ENCODE peak calls at places on chromosomes 2 and 18, in nine cellular contexts. C is ovary, J is suprapubic skin, G is uterus, B is A549, L is lower leg skin, T is esophagus muscularis mucosa, O is esophagus squamous epithelium, K is IMR-90. P is an unnamed sample.

GRCh38 chr18:12750076-12750707 is 47.4 kb downstream of the PSMG2 start:
- DNase-seq in C (no peak), J (no peak), G (no peak), B (no peak), L (no peak), T (no peak), O (no peak), K (no peak), P (no peak)

GRCh38 chr2:127570282-127571250 is 35.1 kb downstream of the MYO7B start:
- DNase-seq in C (no peak), J (no peak), G (no peak), B (no peak), L (no peak), T (no peak), O (no peak), K (peak), P (peak)

GRCh38 chr18:56869189-56869777 is 218.1 kb downstream of the WDR7 start:
- DNase-seq in C (no peak), J (no peak), G (no peak), B (peak), L (no peak), T (no peak), O (no peak), K (peak), P (no peak)

GRCh38 chr2:177682768-177683472 is 290.3 kb downstream of the AGPS start:
- DNase-seq in C (no peak), J (no peak), G (no peak), B (no peak), L (no peak), T (no peak), O (no peak), K (no peak), P (no peak)

GRCh38 chr18:57743008-57743407 is 60.1 kb downstream of the ATP8B1 start:
- DNase-seq in C (no peak), J (no peak), G (no peak), B (no peak), L (no peak), T (no peak), O (no peak), K (peak), P (no peak)

GRCh38 chr18:67525328-67526110 is 9.0 kb upstream of the DSEL start:
- DNase-seq in C (peak), J (peak), G (peak), B (peak), L (peak), T (no peak), O (no peak), K (peak), P (no peak)

GRCh38 chr2:66268756-66269155 is 166.2 kb upstream of the MEIS1 start:
- DNase-seq in C (no peak), J (no peak), G (no peak), B (no peak), L (no peak), T (no peak), O (no peak), K (no peak), P (no peak)

GRCh38 chr2:218980800-218981389 is 4.1 kb downstream of the FEV start:
- DNase-seq in C (no peak), J (peak), G (no peak), B (no peak), L (no peak), T (no peak), O (no peak), K (no peak), P (no peak)

GRCh38 chr2:196597531-196597930 is 42.0 kb upstream of the CCDC150 start:
- DNase-seq in C (no peak), J (no peak), G (no peak), B (no peak), L (no peak), T (no peak), O (no peak), K (peak), P (no peak)

GRCh38 chr2:110655701-110656100 is 22.2 kb downstream of the BUB1 start:
- DNase-seq in C (no peak), J (no peak), G (no peak), B (no peak), L (no peak), T (no peak), O (no peak), K (peak), P (no peak)

GRCh38 chr18:79962835-79963657 is 1.4 kb upstream of the HSBP1L1 start:
- DNase-seq in C (no peak), J (peak), G (no peak), B (no peak), L (no peak), T (no peak), O (no peak), K (no peak), P (no peak)

GRCh38 chr18:11654736-11655604 is 34.1 kb upstream of the GNAL start:
- DNase-seq in C (peak), J (peak), G (no peak), B (peak), L (peak), T (peak), O (no peak), K (peak), P (peak)

GRCh38 chr2:127024769-127025356 is 82.1 kb downstream of the BIN1 start:
- DNase-seq in C (peak), J (no peak), G (peak), B (peak), L (no peak), T (peak), O (no peak), K (peak), P (peak)

GRCh38 chr2:33535409-33535808 is 59.0 kb downstream of the RASGRP3 start:
- DNase-seq in C (no peak), J (no peak), G (no peak), B (no peak), L (no peak), T (no peak), O (no peak), K (no peak), P (no peak)

GRCh38 chr2:231129216-231129615 is 4.4 kb upstream of the HTR2B start:
- DNase-seq in C (no peak), J (no peak), G (no peak), B (no peak), L (no peak), T (no peak), O (no peak), K (no peak), P (no peak)

GRCh38 chr2:231127936-231128335 is 3.1 kb upstream of the HTR2B start:
- DNase-seq in C (no peak), J (no peak), G (no peak), B (no peak), L (no peak), T (no peak), O (no peak), K (no peak), P (no peak)

GRCh38 chr2:231128541-231128940 is 3.7 kb upstream of the HTR2B start:
- DNase-seq in C (no peak), J (no peak), G (no peak), B (peak), L (no peak), T (no peak), O (no peak), K (no peak), P (no peak)

GRCh38 chr2:231132126-231132525 is 7.3 kb upstream of the HTR2B start:
- DNase-seq in C (no peak), J (no peak), G (no peak), B (no peak), L (no peak), T (no peak), O (no peak), K (peak), P (no peak)

DNA sequence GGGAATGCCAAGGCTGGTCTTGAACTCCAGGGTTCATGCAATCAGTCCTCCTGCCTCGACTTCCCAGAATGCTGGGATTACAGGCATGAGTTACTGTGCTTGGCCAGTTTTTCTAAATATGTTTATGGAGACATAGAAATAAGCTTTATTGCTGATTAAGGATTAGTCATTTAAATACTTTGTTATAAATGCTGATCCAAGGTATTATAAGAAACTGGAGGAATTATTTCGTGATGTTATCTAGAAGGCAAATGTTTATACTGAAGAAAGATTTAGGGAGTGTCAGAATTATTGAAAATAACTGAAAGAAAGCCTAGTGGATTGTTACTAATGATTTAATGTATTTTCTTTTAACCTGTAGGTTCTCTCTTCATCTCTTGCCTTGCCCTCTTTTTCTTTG is 5.8 kb upstream of the HTR2B start:
- DNase-seq in C (no peak), J (no peak), G (no peak), B (no peak), L (no peak), T (no peak), O (no peak), K (no peak), P (no peak)
- TF ChIP-seq POLR2A in C (no peak), J (no peak), G (no peak), B (no peak), L (no peak), T (no peak), O (no peak), K (no peak), P (no peak)

DNA sequence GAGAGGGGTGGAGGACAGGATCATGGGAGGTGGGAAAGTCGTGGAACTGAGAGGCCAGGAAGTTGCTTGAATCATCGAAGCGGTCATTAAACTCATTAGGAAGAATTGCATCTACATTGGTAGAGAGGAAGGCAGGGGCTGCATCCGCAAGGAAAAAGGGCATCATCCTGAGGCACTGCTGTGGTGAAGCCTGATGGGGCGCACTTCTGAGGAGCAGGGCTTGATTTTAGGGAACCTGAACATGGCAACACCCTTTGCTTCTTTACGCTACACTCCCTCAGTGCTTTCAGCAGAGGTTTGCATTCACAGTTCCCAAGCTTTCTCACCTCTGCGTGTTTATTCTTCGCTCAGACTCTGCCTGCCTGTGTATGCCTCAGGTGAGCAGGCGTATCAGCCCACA is 352.0 kb upstream of the RAB6C start:
- DNase-seq in C (no peak), J (no peak), G (no peak), B (no peak), L (no peak), T (no peak), O (no peak), K (no peak), P (no peak)
- TF ChIP-seq CTCF in C (no peak), J (no peak), G (no peak), B (no peak), L (no peak), T (no peak), O (no peak), K (no peak), P (no peak)

GRCh38 chr2:210002158-210003157 is at the start of gene RPE:
- DNase-seq in C (peak), J (peak), G (peak), B (peak), L (peak), T (peak), O (peak), K (peak), P (no peak)
- TF ChIP-seq POLR2A in C (peak), J (peak), G (peak), B (peak), L (no peak), T (no peak), O (peak), K (peak), P (no peak)

GRCh38 chr2:20684581-20685063 is 17.7 kb downstream of the GDF7 start:
- DNase-seq in C (no peak), J (no peak), G (no peak), B (no peak), L (no peak), T (peak), O (no peak), K (no peak), P (no peak)

GRCh38 chr2:20677301-20678176 is 10.6 kb downstream of the GDF7 start:
- DNase-seq in C (no peak), J (no peak), G (no peak), B (no peak), L (no peak), T (no peak), O (no peak), K (no peak), P (no peak)

GRCh38 chr2:20680744-20681143 is 13.8 kb downstream of the GDF7 start:
- DNase-seq in C (no peak), J (no peak), G (no peak), B (no peak), L (no peak), T (no peak), O (no peak), K (no peak), P (no peak)

GRCh38 chr2:20678751-20679150 is 11.8 kb downstream of the GDF7 start:
- DNase-seq in C (no peak), J (no peak), G (no peak), B (no peak), L (no peak), T (no peak), O (no peak), K (no peak), P (no peak)

DNA sequence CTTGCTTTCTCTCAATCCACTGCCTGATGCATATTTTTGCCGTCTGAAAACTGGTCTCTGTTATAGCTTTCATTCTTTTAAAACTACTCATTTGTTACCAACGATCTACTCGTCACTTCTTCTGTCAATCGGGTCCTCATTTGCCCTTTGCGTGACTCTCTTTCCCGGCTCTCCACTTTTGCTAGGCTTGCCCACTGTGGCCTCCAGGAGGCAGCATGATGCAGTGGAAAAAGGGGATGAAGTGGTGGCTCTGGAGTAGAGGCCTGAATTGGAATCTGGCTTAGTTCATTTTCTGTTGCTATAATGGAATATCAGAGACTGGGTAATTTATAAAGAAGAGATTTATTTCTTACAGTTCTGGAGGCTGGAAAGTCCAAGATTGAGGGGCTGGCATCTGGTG is 15.2 kb downstream of the GDF7 start:
- DNase-seq in C (no peak), J (no peak), G (no peak), B (no peak), L (no peak), T (peak), O (no peak), K (peak), P (no peak)
- TF ChIP-seq CTCF in C (no peak), J (no peak), G (peak), B (peak), L (no peak), T (peak), O (no peak), K (peak), P (no peak)

GRCh38 chr2:85421706-85422457 is 3.4 kb downstream of the SH2D6 start:
- DNase-seq in C (no peak), J (no peak), G (no peak), B (no peak), L (no peak), T (no peak), O (no peak), K (no peak), P (no peak)

GRCh38 chr2:85420743-85421705 is 2.5 kb downstream of the SH2D6 start:
- DNase-seq in C (peak), J (peak), G (peak), B (peak), L (peak), T (peak), O (peak), K (peak), P (no peak)

GRCh38 chr2:85414761-85415498 is 3.6 kb upstream of the SH2D6 start:
- DNase-seq in C (no peak), J (peak), G (no peak), B (no peak), L (no peak), T (no peak), O (no peak), K (no peak), P (no peak)

GRCh38 chr2:85419009-85419711 is 646 bp downstream of the SH2D6 start:
- DNase-seq in C (peak), J (no peak), G (no peak), B (no peak), L (no peak), T (no peak), O (no peak), K (no peak), P (no peak)

DNA sequence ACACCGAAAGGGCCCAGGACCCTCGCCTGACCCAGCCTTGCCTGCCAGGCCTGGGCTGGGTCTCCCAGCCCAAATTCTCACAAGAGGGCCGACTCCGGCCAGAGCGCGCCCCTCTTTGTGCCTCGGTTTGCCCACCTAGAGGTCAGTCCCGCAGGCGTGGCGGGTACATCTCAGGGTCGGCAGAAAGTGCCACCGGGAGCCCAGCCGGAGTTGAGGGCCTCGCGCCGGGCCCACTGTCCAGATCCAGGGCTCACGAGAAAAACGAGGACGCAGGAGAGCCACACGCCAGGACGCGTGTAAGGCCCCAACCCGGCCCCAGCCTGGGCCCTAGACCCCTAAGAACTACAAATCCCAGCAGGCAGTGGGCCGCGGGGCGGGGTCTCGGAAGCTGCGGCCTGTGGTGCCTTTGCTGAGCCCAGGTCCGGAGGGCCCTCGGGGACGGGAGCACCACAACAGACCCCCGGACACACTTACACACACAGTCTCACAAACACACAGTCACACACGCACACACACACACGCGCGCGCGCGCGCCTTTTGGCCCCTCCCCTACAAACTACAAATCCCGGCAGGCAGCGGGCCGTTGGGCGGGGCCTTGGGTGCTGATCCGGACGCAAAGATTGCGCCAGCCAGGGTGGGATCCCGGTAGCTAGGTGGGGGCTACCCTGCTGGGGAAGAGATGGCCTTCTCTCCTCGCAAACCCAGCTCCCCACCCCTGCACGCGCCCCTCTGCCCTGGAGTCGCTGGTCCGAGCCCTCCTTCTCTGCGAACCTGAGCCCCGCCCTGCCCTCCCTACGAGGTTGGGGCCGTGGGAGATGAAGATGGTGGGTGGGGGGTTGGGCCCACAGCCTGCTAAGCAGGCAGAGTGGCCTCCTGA is at the start of gene SH2D6:
- DNase-seq in C (peak), J (peak), G (peak), B (peak), L (peak), T (peak), O (peak), K (peak), P (no peak)
- TF ChIP-seq POLR2A in C (peak), J (no peak), G (peak), B (peak), L (no peak), T (peak), O (peak), K (peak), P (no peak)

GRCh38 chr2:59458862-59459261 is 1094.6 kb downstream of the BCL11A start:
- DNase-seq in C (no peak), J (no peak), G (no peak), B (no peak), L (no peak), T (no peak), O (no peak), K (no peak), P (no peak)
- TF ChIP-seq CTCF in C (no peak), J (no peak), G (no peak), B (no peak), L (no peak), T (no peak), O (no peak), K (no peak), P (no peak)

P was measured in vagina.